ENCODE peak calls at places on chromosome 7, in six cellular contexts. I, X, L, T, Z and R are unnamed samples.

GRCh38 chr7:86214734-86215133 is 429.0 kb upstream of the GRM3 start:
- DNase-seq in I (no peak), X (no peak), L (no peak), T (no peak), Z (no peak), R (no peak)

GRCh38 chr7:127588697-127589482 is 679 bp downstream of the ARF5 start:
- DNase-seq in I (peak), X (peak), L (peak), T (peak), Z (peak), R (peak)

GRCh38 chr7:1844956-1845390 is 174.9 kb downstream of the ELFN1 start:
- DNase-seq in I (no peak), X (no peak), L (no peak), T (no peak), Z (no peak), R (no peak)

GRCh38 chr7:13874783-13875182 is 114.7 kb downstream of the ETV1 start:
- DNase-seq in I (peak), X (no peak), L (no peak), T (no peak), Z (peak), R (no peak)

GRCh38 chr7:150722403-150723065 is 6.1 kb downstream of the GIMAP1 start:
- DNase-seq in I (no peak), X (no peak), L (no peak), T (no peak), Z (no peak), R (no peak)

GRCh38 chr7:67711706-67712105 is 715.1 kb downstream of the TYW1 start:
- DNase-seq in I (no peak), X (no peak), L (no peak), T (no peak), Z (no peak), R (no peak)

GRCh38 chr7:95684037-95684436 is 87.7 kb upstream of the PDK4 start:
- DNase-seq in I (peak), X (peak), L (no peak), T (no peak), Z (peak), R (no peak)

GRCh38 chr7:17139081-17139480 is 159.4 kb upstream of the AHR start:
- DNase-seq in I (no peak), X (no peak), L (no peak), T (no peak), Z (no peak), R (no peak)

GRCh38 chr7:2452074-2452507 is 24.1 kb downstream of the GRIFIN start:
- DNase-seq in I (no peak), X (peak), L (peak), T (no peak), Z (peak), R (no peak)

GRCh38 chr7:24381919-24382505 is 98.0 kb downstream of the NPY start:
- DNase-seq in I (no peak), X (peak), L (no peak), T (no peak), Z (peak), R (no peak)

GRCh38 chr7:97215556-97215955 is 98.1 kb downstream of the SDHAF3 start:
- DNase-seq in I (no peak), X (peak), L (no peak), T (no peak), Z (no peak), R (no peak)

GRCh38 chr7:124452176-124452575 is 313.4 kb downstream of the GPR37 start:
- DNase-seq in I (peak), X (no peak), L (no peak), T (no peak), Z (peak), R (no peak)

GRCh38 chr7:135678612-135679575 is 16.6 kb downstream of the STMP1 start:
- DNase-seq in I (peak), X (no peak), L (no peak), T (no peak), Z (no peak), R (no peak)

GRCh38 chr7:33477719-33478480 is 348.5 kb downstream of the BBS9 start:
- DNase-seq in I (no peak), X (no peak), L (no peak), T (no peak), Z (no peak), R (no peak)

GRCh38 chr7:65441010-65441409 is 67.4 kb downstream of the ZNF92 start:
- DNase-seq in I (peak), X (no peak), L (no peak), T (no peak), Z (peak), R (no peak)

GRCh38 chr7:91285966-91286365 is 21.7 kb downstream of the FZD1 start:
- DNase-seq in I (peak), X (no peak), L (no peak), T (no peak), Z (no peak), R (no peak)

GRCh38 chr7:112226701-112227276 is 20.3 kb downstream of the ZNF277 start:
- DNase-seq in I (no peak), X (no peak), L (no peak), T (no peak), Z (no peak), R (no peak)

GRCh38 chr7:95433952-95434351 is 876 bp downstream of the PON2 start:
- DNase-seq in I (no peak), X (no peak), L (no peak), T (no peak), Z (no peak), R (no peak)

GRCh38 chr7:81308643-81309354 is 389.9 kb upstream of the SEMA3C start:
- DNase-seq in I (peak), X (peak), L (no peak), T (no peak), Z (peak), R (no peak)

GRCh38 chr7:140314571-140315480 is 83.5 kb downstream of the SLC37A3 start:
- DNase-seq in I (peak), X (no peak), L (no peak), T (peak), Z (no peak), R (no peak)

DNA sequence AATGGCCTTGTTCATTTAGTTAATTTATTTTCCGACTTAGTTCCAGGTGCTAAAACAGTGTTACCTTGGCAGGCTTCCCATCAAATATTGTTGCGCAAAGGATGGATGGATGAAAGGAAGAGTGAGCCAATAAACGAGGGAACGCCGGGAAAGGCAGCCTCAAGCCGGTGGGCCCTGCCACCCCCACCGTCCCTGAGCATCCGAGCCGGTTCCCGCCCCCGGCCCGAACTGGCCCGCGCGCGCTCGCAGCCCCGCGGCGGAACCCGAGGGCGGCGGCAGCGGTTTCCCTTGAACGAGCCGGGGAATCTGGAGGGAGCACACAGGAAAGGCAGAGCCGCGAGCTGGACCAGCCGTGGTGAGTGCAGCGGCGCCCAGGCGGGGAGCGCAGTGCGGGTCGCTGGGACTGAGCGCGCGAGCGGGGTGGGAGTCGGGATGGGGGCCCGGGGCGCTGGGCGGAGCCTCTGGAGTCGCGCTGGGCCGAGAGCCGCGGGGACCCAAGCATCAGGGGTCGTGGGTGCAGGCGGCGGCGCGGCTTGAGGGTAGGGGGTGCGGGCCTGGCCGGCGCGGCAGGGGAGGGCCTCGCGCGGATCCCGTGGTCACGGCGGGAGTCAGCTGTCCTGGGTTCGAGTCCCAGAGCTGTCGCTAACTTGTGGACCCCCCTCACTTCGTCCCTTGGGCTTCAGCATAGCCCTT is at the start of gene AGK:
- DNase-seq in I (peak), X (peak), L (peak), T (peak), Z (peak), R (peak)
- H4K8ac ChIP-seq in I (peak), X (peak), L (peak), T (peak), Z (peak), R (no peak)

GRCh38 chr7:84136809-84137208 is 57.8 kb downstream of the SEMA3A start:
- DNase-seq in I (no peak), X (no peak), L (no peak), T (no peak), Z (no peak), R (no peak)
- H3K4me3 ChIP-seq in I (no peak), X (no peak), L (no peak), T (no peak), Z (no peak), R (no peak)

GRCh38 chr7:92528958-92529264 is 316 bp downstream of the RBM48 start:
- DNase-seq in I (no peak), X (no peak), L (no peak), T (no peak), Z (no peak), R (no peak)
- H3K18ac ChIP-seq in I (peak), X (no peak), L (peak), T (peak), Z (no peak), R (peak)

DNA sequence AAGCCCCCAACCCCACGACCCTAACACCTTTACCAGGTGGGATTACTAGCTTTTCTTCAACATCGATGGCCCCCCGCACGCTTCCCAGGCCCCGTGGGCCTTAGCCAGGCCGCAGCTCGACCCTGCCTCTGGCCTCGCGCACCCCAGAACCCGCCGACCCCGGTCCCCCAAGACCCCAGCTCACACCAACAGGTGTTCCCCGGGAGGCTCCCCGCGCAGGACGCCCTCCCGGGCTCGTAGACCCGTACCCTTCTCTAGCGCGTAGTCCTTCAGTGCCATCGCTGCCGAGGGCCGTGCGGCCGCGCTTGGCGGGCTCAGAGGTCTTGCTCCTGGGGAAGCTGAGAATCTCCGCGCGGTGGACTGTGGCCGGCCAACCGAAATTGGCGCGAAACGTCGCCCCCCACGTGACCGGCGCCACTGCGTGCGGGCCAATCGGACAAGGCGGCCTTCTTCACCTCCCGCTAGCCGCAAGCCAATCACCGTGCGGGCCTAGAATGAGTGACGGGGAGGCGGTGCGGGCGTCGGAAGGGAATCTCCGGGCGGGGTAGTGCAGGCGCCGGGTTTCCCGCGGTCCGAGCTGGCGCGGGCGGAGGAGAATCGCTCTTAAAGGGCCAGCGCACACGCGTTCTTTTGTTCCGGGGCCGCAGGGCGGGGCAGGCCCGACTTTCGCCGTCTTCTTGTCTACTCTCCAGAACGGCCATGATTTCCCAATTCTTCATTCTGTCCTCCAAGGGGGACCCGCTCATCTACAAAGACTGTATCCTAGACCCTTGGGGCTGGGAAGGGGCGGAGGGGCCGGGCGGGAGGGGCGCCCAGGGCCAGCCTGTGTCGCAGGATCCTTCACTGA is at the start of the genes AP4M1 and MCM7:
- DNase-seq in I (peak), X (peak), L (peak), T (peak), Z (peak), R (peak)
- H4K8ac ChIP-seq in I (peak), X (peak), L (peak), T (peak), Z (peak), R (no peak)

GRCh38 chr7:98521089-98521692 is 95.9 kb upstream of the NPTX2 start:
- DNase-seq in I (no peak), X (no peak), L (no peak), T (no peak), Z (no peak), R (no peak)
- H3K4me3 ChIP-seq in I (no peak), X (no peak), L (no peak), T (no peak), Z (no peak), R (peak)

DNA sequence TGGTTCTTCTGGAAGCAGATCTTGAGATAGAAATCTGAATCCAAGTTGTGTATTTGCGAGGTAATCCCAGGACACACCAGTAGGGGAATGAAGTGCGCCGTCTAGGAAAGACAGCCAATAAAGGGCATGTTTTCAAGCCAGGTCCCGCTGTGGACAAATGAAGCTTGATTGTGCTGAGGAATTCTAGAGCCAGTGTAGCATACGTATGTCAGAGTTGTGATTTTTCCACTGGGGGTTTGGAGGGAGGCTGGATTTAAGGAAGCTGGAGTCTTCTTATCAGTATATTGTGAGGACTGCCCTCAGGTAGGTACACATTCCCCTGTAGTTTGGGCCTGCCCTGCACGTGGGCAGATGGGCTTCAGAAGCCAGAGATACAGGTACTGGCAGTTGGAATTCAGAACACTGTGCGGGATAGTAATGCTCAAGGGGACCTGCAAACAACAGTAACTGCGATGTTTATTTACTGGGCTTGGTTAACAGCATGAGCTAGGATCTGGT is 50.9 kb downstream of the GALNT11 start:
- DNase-seq in I (no peak), X (peak), L (peak), T (peak), Z (peak), R (peak)
- H3K18ac ChIP-seq in I (no peak), X (no peak), L (no peak), T (no peak), Z (no peak), R (no peak)